ENCODE peak calls at places on chromosome 14, in seven cellular contexts. Q, M, L, W, B, N and F are unnamed samples.

GRCh38 chr14:31990959-31991541 is 86.1 kb upstream of the ARHGAP5 start:
- DNase-seq in Q (no peak), M (no peak), L (no peak), W (peak), B (no peak), N (no peak), F (no peak)

GRCh38 chr14:68735836-68736235 is 57.0 kb downstream of the ZFP36L1 start:
- DNase-seq in Q (no peak), M (no peak), L (no peak), W (no peak), B (no peak), N (no peak), F (no peak)

GRCh38 chr14:64541261-64541970 is 875 bp downstream of the HSPA2 start:
- DNase-seq in Q (peak), M (no peak), L (no peak), W (peak), B (no peak), N (peak), F (peak)

GRCh38 chr14:21039585-21040369 is 2.4 kb upstream of the RNASE7 start:
- DNase-seq in Q (no peak), M (peak), L (peak), W (peak), B (peak), N (peak), F (no peak)

GRCh38 chr14:77039285-77040058 is 11.0 kb upstream of the IRF2BPL start:
- DNase-seq in Q (no peak), M (no peak), L (no peak), W (peak), B (no peak), N (no peak), F (no peak)

GRCh38 chr14:22579218-22579617 is 9.8 kb downstream of the DAD1 start:
- DNase-seq in Q (no peak), M (no peak), L (no peak), W (no peak), B (no peak), N (no peak), F (no peak)

GRCh38 chr14:37778135-37778943 is 182.9 kb downstream of the TTC6 start:
- DNase-seq in Q (no peak), M (no peak), L (no peak), W (no peak), B (no peak), N (no peak), F (peak)

GRCh38 chr14:64442300-64442988 is 22.9 kb upstream of the AKAP5 start:
- DNase-seq in Q (no peak), M (no peak), L (no peak), W (no peak), B (no peak), N (no peak), F (peak)

GRCh38 chr14:61526405-61527312 is 168.7 kb upstream of the HIF1A start:
- DNase-seq in Q (no peak), M (no peak), L (no peak), W (no peak), B (no peak), N (no peak), F (no peak)

GRCh38 chr14:25178255-25178654 is 128.3 kb upstream of the STXBP6 start:
- DNase-seq in Q (no peak), M (no peak), L (no peak), W (no peak), B (no peak), N (no peak), F (no peak)